ENCODE peak calls at places on chromosomes 11 and 22, in four cellular contexts. One of them, this sample, is unnamed. For H4K20me1, the result is how much of the 10 kb centered on the place peaks cover.

GRCh38 chr11:27496461-27496860 is 10.1 kb downstream of the LIN7C start:
- DNase-seq in IMR-90: peak
- DNase-seq in K562: no peak
- DNase-seq in MM.1S: no peak
- DNase-seq in this sample: peak

GRCh38 chr11:119516060-119516459 is 93.1 kb upstream of the THY1 start:
- DNase-seq in MM.1S: no peak
- DNase-seq in K562: no peak
- DNase-seq in IMR-90: no peak
- DNase-seq in this sample: no peak

GRCh38 chr11:10666976-10667892 is 26.3 kb downstream of the IRAG1 start:
- DNase-seq in IMR-90: peak
- DNase-seq in K562: no peak
- DNase-seq in MM.1S: no peak
- DNase-seq in this sample: peak

GRCh38 chr11:48109046-48109666 is 107.5 kb upstream of the OR4B1 start:
- DNase-seq in IMR-90: peak
- DNase-seq in K562: peak
- DNase-seq in MM.1S: peak
- DNase-seq in this sample: peak

GRCh38 chr11:37026326-37026725 is 428.3 kb upstream of the RAG2 start:
- DNase-seq in MM.1S: no peak
- DNase-seq in IMR-90: no peak
- DNase-seq in K562: no peak
- DNase-seq in this sample: no peak

GRCh38 chr11:8671651-8672062 is 10.8 kb downstream of the TRIM66 start:
- DNase-seq in IMR-90: peak
- DNase-seq in MM.1S: no peak
- DNase-seq in K562: no peak
- DNase-seq in this sample: peak

GRCh38 chr11:121091492-121092179 is 9.4 kb upstream of the TECTA start:
- DNase-seq in IMR-90: no peak
- DNase-seq in K562: no peak
- DNase-seq in MM.1S: no peak
- DNase-seq in this sample: no peak

GRCh38 chr11:12539570-12539969 is 134.7 kb upstream of the TEAD1 start:
- DNase-seq in MM.1S: no peak
- DNase-seq in K562: no peak
- DNase-seq in IMR-90: peak
- DNase-seq in this sample: peak

GRCh38 chr11:31397239-31397834 is 27.7 kb downstream of the DNAJC24 start:
- DNase-seq in K562: peak
- DNase-seq in MM.1S: peak
- DNase-seq in IMR-90: peak
- DNase-seq in this sample: no peak

GRCh38 chr11:12827929-12828812 is 153.9 kb downstream of the TEAD1 start:
- DNase-seq in MM.1S: peak
- DNase-seq in K562: no peak
- DNase-seq in IMR-90: peak
- DNase-seq in this sample: peak

GRCh38 chr11:68321293-68322030 is 9.1 kb downstream of the LRP5 start:
- DNase-seq in MM.1S: no peak
- DNase-seq in IMR-90: no peak
- DNase-seq in K562: no peak
- DNase-seq in this sample: no peak

DNA sequence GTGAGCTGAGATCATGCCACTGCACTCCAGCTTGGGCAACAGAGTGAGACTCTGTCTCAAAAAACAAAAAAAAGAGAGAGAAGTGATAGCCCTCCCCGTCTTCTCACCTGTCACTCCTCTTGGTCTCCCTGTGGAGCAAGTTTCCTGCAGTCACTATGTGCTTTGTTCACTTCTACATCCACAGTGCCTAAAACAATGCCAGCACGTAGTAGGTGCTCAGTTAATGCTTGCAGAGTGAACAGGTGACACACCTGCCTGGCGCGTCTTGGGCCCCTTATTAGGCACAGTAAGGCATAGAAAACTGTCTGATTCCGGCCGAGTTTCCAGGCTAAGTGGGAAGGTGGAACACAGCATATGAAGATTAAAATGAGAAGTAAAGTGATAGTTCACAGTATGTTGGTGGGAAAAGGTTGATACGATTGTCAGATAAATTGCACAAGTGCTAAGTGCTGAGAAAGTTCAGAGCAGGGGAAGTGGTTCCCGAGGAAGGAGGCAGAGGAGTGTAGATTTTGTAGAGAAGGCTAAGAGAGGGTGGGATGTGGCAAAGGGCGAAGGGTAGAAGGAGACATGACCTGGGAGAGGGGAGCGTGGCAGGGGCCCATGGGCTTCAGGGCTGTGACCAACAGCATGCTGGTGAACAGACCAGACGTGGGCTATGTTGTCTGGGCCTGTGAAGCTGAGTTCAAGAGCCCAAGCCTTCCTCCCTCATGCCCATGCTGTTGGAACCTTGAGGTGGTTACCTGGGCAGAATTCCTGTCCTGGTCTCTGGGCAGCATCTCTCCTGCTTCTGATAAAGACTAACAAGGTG is 41.9 kb downstream of the BCR start:
- DNase-seq in MM.1S: no peak
- DNase-seq in IMR-90: no peak
- DNase-seq in K562: peak
- DNase-seq in this sample: no peak
- H4K20me1 ChIP-seq in MM.1S: half or more
- H4K20me1 ChIP-seq in IMR-90: half or more
- H4K20me1 ChIP-seq in K562: half or more
- H4K20me1 ChIP-seq in this sample: under half

DNA sequence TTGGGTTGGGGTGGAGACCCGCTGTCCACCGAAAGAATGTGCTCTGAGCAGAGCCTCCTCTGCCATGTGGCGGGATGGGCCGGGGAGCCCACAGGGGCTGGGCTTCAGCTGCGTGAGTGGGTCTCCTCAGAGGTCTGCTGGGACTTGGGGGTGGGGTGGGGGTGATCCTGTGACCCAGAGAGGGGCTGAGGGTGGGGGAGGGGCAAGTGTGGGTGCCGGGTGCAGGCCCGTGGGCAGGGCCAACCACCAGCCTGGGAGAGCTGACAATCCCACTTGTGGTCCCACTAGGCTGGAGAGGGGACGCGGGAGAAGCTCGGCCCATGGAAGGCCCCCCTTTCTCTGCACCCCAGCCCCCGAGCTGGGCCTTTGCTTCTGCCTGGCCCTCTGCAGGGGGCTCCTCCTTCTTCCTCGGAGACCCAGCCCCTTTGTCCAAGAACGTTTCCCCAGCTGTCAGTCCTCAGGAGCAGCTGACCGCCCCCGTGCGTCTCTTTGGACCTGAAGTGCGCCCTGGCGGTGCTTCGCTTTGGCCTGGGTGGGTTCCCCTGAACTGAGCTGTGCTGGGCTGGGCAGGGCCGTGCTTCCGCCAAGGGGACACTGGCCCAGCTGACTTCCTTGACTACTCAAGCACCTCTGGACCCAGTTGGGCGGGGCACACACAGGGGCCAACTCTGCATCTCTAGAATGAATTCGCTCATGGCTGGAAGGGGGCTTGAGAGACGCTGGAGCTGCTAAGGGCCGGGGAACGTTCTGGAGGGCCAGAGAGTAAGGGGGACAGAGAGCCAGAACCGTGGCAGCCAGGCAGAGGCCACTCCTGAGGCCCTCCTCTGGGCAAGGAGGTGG is 30.2 kb downstream of the OSBPL5 start:
- DNase-seq in K562: no peak
- DNase-seq in IMR-90: no peak
- DNase-seq in MM.1S: no peak
- DNase-seq in this sample: no peak
- H4K20me1 ChIP-seq in K562: under half
- H4K20me1 ChIP-seq in IMR-90: half or more
- H4K20me1 ChIP-seq in MM.1S: under half
- H4K20me1 ChIP-seq in this sample: under half

GRCh38 chr11:72746821-72747220 is 5.4 kb downstream of the ARAP1 start:
- DNase-seq in MM.1S: no peak
- DNase-seq in K562: no peak
- DNase-seq in IMR-90: no peak
- DNase-seq in this sample: no peak

GRCh38 chr11:72750086-72750485 is 2.1 kb downstream of the ARAP1 start:
- DNase-seq in IMR-90: no peak
- DNase-seq in K562: no peak
- DNase-seq in MM.1S: no peak
- DNase-seq in this sample: no peak

GRCh38 chr11:72745511-72745910 is 6.7 kb downstream of the ARAP1 start:
- DNase-seq in IMR-90: no peak
- DNase-seq in MM.1S: no peak
- DNase-seq in K562: no peak
- DNase-seq in this sample: no peak

GRCh38 chr11:72745925-72746550 is 6.2 kb downstream of the ARAP1 start:
- DNase-seq in IMR-90: no peak
- DNase-seq in MM.1S: no peak
- DNase-seq in K562: no peak
- DNase-seq in this sample: no peak

GRCh38 chr11:72747456-72747855 is 4.8 kb downstream of the ARAP1 start:
- DNase-seq in K562: no peak
- DNase-seq in IMR-90: no peak
- DNase-seq in MM.1S: no peak
- DNase-seq in this sample: no peak
- H4K20me1 ChIP-seq in K562: under half
- H4K20me1 ChIP-seq in IMR-90: under half
- H4K20me1 ChIP-seq in MM.1S: under half
- H4K20me1 ChIP-seq in this sample: under half

GRCh38 chr11:19790831-19791552 is 78.4 kb downstream of the NAV2 start:
- DNase-seq in MM.1S: no peak
- DNase-seq in K562: no peak
- DNase-seq in IMR-90: no peak
- DNase-seq in this sample: no peak

GRCh38 chr11:19789245-19789644 is 76.6 kb downstream of the NAV2 start:
- DNase-seq in MM.1S: no peak
- DNase-seq in IMR-90: no peak
- DNase-seq in K562: no peak
- DNase-seq in this sample: no peak

GRCh38 chr11:19789840-19790710 is 77.4 kb downstream of the NAV2 start:
- DNase-seq in K562: no peak
- DNase-seq in IMR-90: peak
- DNase-seq in MM.1S: no peak
- DNase-seq in this sample: peak

GRCh38 chr11:19786644-19787043 is 74.0 kb downstream of the NAV2 start:
- DNase-seq in IMR-90: no peak
- DNase-seq in MM.1S: no peak
- DNase-seq in K562: no peak
- DNase-seq in this sample: no peak

GRCh38 chr11:19788435-19788834 is 75.8 kb downstream of the NAV2 start:
- DNase-seq in MM.1S: no peak
- DNase-seq in IMR-90: no peak
- DNase-seq in K562: no peak
- DNase-seq in this sample: no peak
- H4K20me1 ChIP-seq in MM.1S: under half
- H4K20me1 ChIP-seq in IMR-90: under half
- H4K20me1 ChIP-seq in K562: under half
- H4K20me1 ChIP-seq in this sample: under half

GRCh38 chr22:46586123-46586519 is 34.1 kb upstream of the GRAMD4 start:
- DNase-seq in IMR-90: no peak
- DNase-seq in MM.1S: no peak
- DNase-seq in K562: peak
- DNase-seq in this sample: no peak

GRCh38 chr22:46586531-46587011 is 33.6 kb upstream of the GRAMD4 start:
- DNase-seq in MM.1S: no peak
- DNase-seq in K562: no peak
- DNase-seq in IMR-90: no peak
- DNase-seq in this sample: no peak

GRCh38 chr22:46587067-46587471 is 33.1 kb upstream of the GRAMD4 start:
- DNase-seq in MM.1S: no peak
- DNase-seq in K562: no peak
- DNase-seq in IMR-90: no peak
- DNase-seq in this sample: no peak

GRCh38 chr22:46584081-46584903 is 35.9 kb upstream of the GRAMD4 start:
- DNase-seq in K562: no peak
- DNase-seq in IMR-90: peak
- DNase-seq in MM.1S: no peak
- DNase-seq in this sample: no peak

DNA sequence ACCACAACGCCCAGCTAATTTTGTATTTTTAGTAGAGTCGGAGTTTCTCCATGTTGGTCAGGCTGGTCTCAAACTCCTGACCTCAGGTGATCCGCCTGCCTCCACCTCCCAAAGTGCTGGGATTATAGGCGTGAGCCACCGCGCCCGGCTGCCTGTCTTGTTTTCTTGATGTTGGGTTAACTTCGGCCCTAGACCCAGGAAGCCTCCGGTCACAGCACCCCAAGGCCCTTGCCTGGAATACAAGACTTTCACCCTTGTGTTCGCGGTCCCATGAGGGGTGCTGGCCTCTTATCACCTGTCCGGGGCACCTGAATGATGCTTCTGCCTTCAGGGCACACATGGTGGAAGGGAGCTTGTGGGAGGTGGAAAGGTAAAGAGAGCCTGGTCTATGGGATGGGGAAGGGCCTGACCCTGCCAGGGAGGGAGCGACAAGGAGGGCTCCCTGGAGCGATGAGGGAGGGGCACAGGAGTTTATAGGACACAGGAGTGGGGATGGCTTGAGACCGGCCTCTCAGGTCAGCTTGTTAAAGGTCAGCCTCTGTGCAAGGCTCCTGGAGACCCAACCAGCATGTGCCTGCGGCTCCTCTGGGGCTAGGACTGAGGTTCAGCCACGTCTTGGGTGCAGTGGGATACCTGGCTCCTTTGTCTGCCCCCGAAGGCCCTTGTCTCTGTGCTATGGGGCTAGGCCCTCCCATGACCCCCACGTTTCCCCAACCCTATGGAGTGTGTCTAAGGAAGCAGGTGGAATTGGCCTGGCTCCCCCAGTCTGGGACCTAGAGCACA is 34.7 kb upstream of the GRAMD4 start:
- DNase-seq in K562: no peak
- DNase-seq in IMR-90: no peak
- DNase-seq in MM.1S: no peak
- DNase-seq in this sample: no peak
- H4K20me1 ChIP-seq in K562: under half
- H4K20me1 ChIP-seq in IMR-90: under half
- H4K20me1 ChIP-seq in MM.1S: under half
- H4K20me1 ChIP-seq in this sample: under half

DNA sequence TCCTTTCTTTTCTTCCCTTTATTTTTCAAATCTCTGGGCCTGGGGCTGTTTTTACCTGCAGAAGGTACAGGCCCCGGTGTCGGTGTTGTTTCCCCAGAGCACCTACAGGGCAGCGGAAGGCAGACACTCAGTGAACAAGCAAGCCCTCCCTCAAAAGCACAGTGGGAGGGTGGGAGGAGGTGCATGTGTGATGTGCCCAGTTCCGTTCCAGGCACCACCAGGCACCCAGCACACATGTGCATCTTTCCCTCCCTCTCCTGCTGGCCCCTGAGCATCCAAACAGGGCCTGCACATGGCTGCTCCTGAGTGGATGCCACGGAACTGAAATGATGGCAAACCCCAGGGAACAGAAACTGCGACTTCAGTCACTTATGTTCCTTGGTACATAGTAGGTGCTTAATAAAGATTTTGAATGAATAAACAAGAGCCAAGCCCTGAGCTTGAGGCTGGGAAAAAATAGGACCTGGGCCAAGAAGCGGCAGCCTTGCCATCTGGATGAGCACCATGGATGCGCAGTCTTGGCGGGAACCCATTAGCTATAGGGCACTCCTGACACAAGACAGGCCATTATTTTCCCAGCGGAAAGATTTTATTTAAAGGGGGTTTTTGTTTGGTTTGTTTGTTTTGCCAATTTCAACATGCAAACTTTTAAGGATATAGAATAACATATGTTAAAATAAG is 47.8 kb downstream of the ARRB1 start:
- DNase-seq in K562: no peak
- DNase-seq in IMR-90: no peak
- DNase-seq in MM.1S: no peak
- DNase-seq in this sample: no peak
- H4K20me1 ChIP-seq in K562: under half
- H4K20me1 ChIP-seq in IMR-90: under half
- H4K20me1 ChIP-seq in MM.1S: under half
- H4K20me1 ChIP-seq in this sample: under half